ENCODE peak calls at places on chromosome 1, in ten cellular contexts. D is effector memory CD8-positive, alpha-beta T cell; Z is PC-3; R is activated CD4-positive, alpha-beta T cell treated with anti-CD3 and anti-CD28 coated beads for 4 hours; K is DMS153; F is EL; I is bronchial epithelial cell; S is activated CD8-positive, alpha-beta memory T cell treated with anti-CD3 and anti-CD28 coated beads for 24 hours; Q is stromal cell of bone marrow; B is stimulated activated CD4-positive, alpha-beta T cell treated with anti-CD3 and anti-CD28 coated beads, Interleukin-4, amount 100 ng/mL, for 4 hours. J is an unnamed sample.

GRCh38 chr1:19765623-19766022 is 34.1 kb downstream of the TMCO4 start:
- DNase-seq in S (no peak), Q (peak; percentile 86), B (peak; percentile 7), R (peak; percentile 16), F (peak; percentile 96), I (peak; percentile 90), D (no peak), Z (peak; percentile 94), K (no peak), J (no peak)

GRCh38 chr1:95179205-95180001 is 54.6 kb upstream of the RWDD3 start:
- DNase-seq in D (no peak), R (no peak), K (no peak), B (no peak), Z (no peak), S (no peak), F (no peak), Q (no peak), I (no peak), J (no peak)

GRCh38 chr1:231194843-231195516 is 33.1 kb downstream of the TRIM67 start:
- DNase-seq in I (peak; percentile 27), D (no peak), B (no peak), R (no peak), Z (peak; percentile 19), Q (no peak), F (peak; percentile 21), S (no peak), K (no peak), J (no peak)

GRCh38 chr1:244735404-244735803 is 82.5 kb downstream of the DESI2 start:
- DNase-seq in B (no peak), I (peak; percentile 69), D (no peak), S (no peak), Z (no peak), Q (no peak), F (no peak), K (no peak), R (no peak), J (no peak)

GRCh38 chr1:171738921-171739320 is 2.9 kb downstream of the VAMP4 start:
- DNase-seq in Z (no peak), I (no peak), Q (no peak), F (peak; percentile 31), D (no peak), K (no peak), R (peak; percentile 4), S (no peak), B (no peak), J (no peak)

GRCh38 chr1:109619655-109620395 is at the start of gene AMPD2:
- DNase-seq in F (peak; percentile 85), B (peak; percentile 65), Q (peak; percentile 74), I (peak; percentile 70), D (peak; percentile 73), Z (peak; percentile 67), R (peak; percentile 68), K (peak; percentile 10), S (peak; percentile 90), J (peak; percentile 87)

GRCh38 chr1:170734412-170735175 is 70.7 kb downstream of the PRRX1 start:
- DNase-seq in S (no peak), I (no peak), Z (peak; percentile 26), R (no peak), D (no peak), B (no peak), Q (peak; percentile 25), K (no peak), F (peak; percentile 63), J (no peak)

GRCh38 chr1:175520186-175520585 is 223.2 kb downstream of the TNR start:
- DNase-seq in F (no peak), Z (peak; percentile 19), S (no peak), R (no peak), K (peak; percentile 80), Q (no peak), D (no peak), I (no peak), B (no peak), J (no peak)

GRCh38 chr1:181483561-181484291 is 409 bp downstream of the CACNA1E start:
- DNase-seq in K (no peak), Z (no peak), R (no peak), I (no peak), Q (no peak), F (no peak), S (no peak), D (no peak), B (no peak), J (no peak)

GRCh38 chr1:151705739-151706463 is 10.7 kb downstream of the CELF3 start:
- DNase-seq in S (no peak), Z (peak; percentile 9), K (no peak), I (peak; percentile 7), D (no peak), Q (no peak), R (no peak), B (no peak), F (no peak), J (no peak)

GRCh38 chr1:95685091-95685490 is 451.1 kb downstream of the RWDD3 start:
- DNase-seq in F (no peak), B (no peak), I (no peak), S (no peak), D (no peak), Z (no peak), Q (no peak), R (no peak), K (peak; percentile 52), J (no peak)

GRCh38 chr1:55402676-55403464 is 187.7 kb upstream of the USP24 start:
- DNase-seq in K (no peak), I (peak; percentile 19), S (no peak), D (no peak), R (no peak), F (peak; percentile 59), B (no peak), Q (peak; percentile 55), Z (peak; percentile 64), J (no peak)

GRCh38 chr1:7267493-7267892 is 482.2 kb downstream of the CAMTA1 start:
- DNase-seq in Z (no peak), Q (peak; percentile 41), B (no peak), S (no peak), I (peak; percentile 23), D (no peak), K (no peak), R (no peak), F (peak; percentile 70), J (no peak)

GRCh38 chr1:100578201-100578600 is 40.3 kb downstream of the GPR88 start:
- DNase-seq in F (peak; percentile 26), I (peak; percentile 45), Z (peak; percentile 75), S (no peak), K (no peak), Q (no peak), R (no peak), D (no peak), B (no peak), J (no peak)

GRCh38 chr1:210570116-210570515 is 241.4 kb downstream of the HHAT start:
- DNase-seq in K (no peak), D (no peak), R (no peak), I (no peak), S (no peak), Z (no peak), F (no peak), Q (no peak), B (no peak), J (no peak)

GRCh38 chr1:34681481-34682451 is 73.1 kb upstream of the GJB5 start:
- DNase-seq in Q (peak; percentile 5), S (peak; percentile 73), B (peak; percentile 20), D (peak; percentile 4), Z (peak; percentile 80), F (peak; percentile 26), I (peak; percentile 59), R (peak; percentile 26), K (peak; percentile 49), J (no peak)

GRCh38 chr1:97384294-97384952 is 536.4 kb downstream of the DPYD start:
- DNase-seq in I (peak; percentile 90), B (no peak), F (peak; percentile 86), S (no peak), Q (peak; percentile 60), D (no peak), Z (peak; percentile 51), K (no peak), R (no peak), J (no peak)

GRCh38 chr1:115189814-115190541 is 100.7 kb upstream of the TSPAN2 start:
- DNase-seq in K (no peak), R (no peak), I (peak; percentile 98), Q (peak; percentile 94), F (peak; percentile 96), Z (peak; percentile 94), S (no peak), B (no peak), D (no peak), J (no peak)